ENCODE peak calls at places on chromosomes 1 and 21, in four cellular contexts. One of them, this sample, is unnamed.

GRCh38 chr1:244791061-244791460 is 44.4 kb upstream of the COX20 start:
- DNase-seq in activated T-cell treated with anti-CD3 and anti-CD28 coated beads, Interleukin-2, amount 50 U/mL, for 4 hours: no peak
- DNase-seq in GM03348: no peak
- DNase-seq in pons: no peak
- DNase-seq in this sample: no peak

GRCh38 chr1:46341222-46342083 is 846 bp downstream of the NSUN4 start:
- DNase-seq in activated T-cell treated with anti-CD3 and anti-CD28 coated beads, Interleukin-2, amount 50 U/mL, for 4 hours: no peak
- DNase-seq in GM03348: no peak
- DNase-seq in pons: no peak
- DNase-seq in this sample: no peak

GRCh38 chr1:2586154-2587070 is at the start of gene PRXL2B:
- DNase-seq in activated T-cell treated with anti-CD3 and anti-CD28 coated beads, Interleukin-2, amount 50 U/mL, for 4 hours: peak
- DNase-seq in GM03348: peak
- DNase-seq in pons: peak
- DNase-seq in this sample: peak

GRCh38 chr1:182301467-182302198 is 90.0 kb downstream of the GLUL start:
- DNase-seq in activated T-cell treated with anti-CD3 and anti-CD28 coated beads, Interleukin-2, amount 50 U/mL, for 4 hours: no peak
- DNase-seq in GM03348: peak
- DNase-seq in pons: peak
- DNase-seq in this sample: no peak

GRCh38 chr1:66182551-66183178 is 351.3 kb upstream of the SGIP1 start:
- DNase-seq in activated T-cell treated with anti-CD3 and anti-CD28 coated beads, Interleukin-2, amount 50 U/mL, for 4 hours: peak
- DNase-seq in GM03348: peak
- DNase-seq in pons: no peak
- DNase-seq in this sample: no peak

GRCh38 chr1:228471762-228472398 is 15.3 kb upstream of the RNF187 start:
- DNase-seq in activated T-cell treated with anti-CD3 and anti-CD28 coated beads, Interleukin-2, amount 50 U/mL, for 4 hours: no peak
- DNase-seq in GM03348: peak
- DNase-seq in pons: peak
- DNase-seq in this sample: peak

GRCh38 chr1:37875833-37876232 is 16.4 kb upstream of the MTF1 start:
- DNase-seq in activated T-cell treated with anti-CD3 and anti-CD28 coated beads, Interleukin-2, amount 50 U/mL, for 4 hours: no peak
- DNase-seq in GM03348: no peak
- DNase-seq in pons: no peak
- DNase-seq in this sample: no peak

GRCh38 chr1:46495778-46496177 is 6.1 kb downstream of the DMBX1 start:
- DNase-seq in activated T-cell treated with anti-CD3 and anti-CD28 coated beads, Interleukin-2, amount 50 U/mL, for 4 hours: no peak
- DNase-seq in GM03348: no peak
- DNase-seq in pons: no peak
- DNase-seq in this sample: no peak

GRCh38 chr21:16476056-16476850 is 746.5 kb downstream of the USP25 start:
- DNase-seq in activated T-cell treated with anti-CD3 and anti-CD28 coated beads, Interleukin-2, amount 50 U/mL, for 4 hours: no peak
- DNase-seq in GM03348: no peak
- DNase-seq in pons: peak
- DNase-seq in this sample: no peak

GRCh38 chr1:93629101-93630059 is 52.3 kb downstream of the BCAR3 start:
- DNase-seq in activated T-cell treated with anti-CD3 and anti-CD28 coated beads, Interleukin-2, amount 50 U/mL, for 4 hours: peak
- DNase-seq in GM03348: peak
- DNase-seq in pons: peak
- DNase-seq in this sample: peak

GRCh38 chr1:205962821-205963221 is 19.6 kb upstream of the SLC26A9 start:
- DNase-seq in activated T-cell treated with anti-CD3 and anti-CD28 coated beads, Interleukin-2, amount 50 U/mL, for 4 hours: no peak
- DNase-seq in GM03348: peak
- DNase-seq in pons: no peak
- DNase-seq in this sample: no peak

GRCh38 chr21:40507978-40508377 is 339.0 kb downstream of the DSCAM start:
- DNase-seq in activated T-cell treated with anti-CD3 and anti-CD28 coated beads, Interleukin-2, amount 50 U/mL, for 4 hours: no peak
- DNase-seq in GM03348: no peak
- DNase-seq in pons: no peak
- DNase-seq in this sample: no peak

GRCh38 chr1:97565886-97566285 is 354.9 kb downstream of the DPYD start:
- DNase-seq in activated T-cell treated with anti-CD3 and anti-CD28 coated beads, Interleukin-2, amount 50 U/mL, for 4 hours: no peak
- DNase-seq in GM03348: no peak
- DNase-seq in pons: no peak
- DNase-seq in this sample: no peak

GRCh38 chr1:14600405-14601150 is 2.1 kb downstream of the KAZN start:
- DNase-seq in activated T-cell treated with anti-CD3 and anti-CD28 coated beads, Interleukin-2, amount 50 U/mL, for 4 hours: no peak
- DNase-seq in GM03348: no peak
- DNase-seq in pons: no peak
- DNase-seq in this sample: no peak

GRCh38 chr1:48442864-48443619 is 29.0 kb downstream of the SPATA6 start:
- DNase-seq in activated T-cell treated with anti-CD3 and anti-CD28 coated beads, Interleukin-2, amount 50 U/mL, for 4 hours: no peak
- DNase-seq in GM03348: no peak
- DNase-seq in pons: no peak
- DNase-seq in this sample: no peak

GRCh38 chr1:96334236-96334557 is 387.4 kb upstream of the PTBP2 start:
- DNase-seq in activated T-cell treated with anti-CD3 and anti-CD28 coated beads, Interleukin-2, amount 50 U/mL, for 4 hours: no peak
- DNase-seq in GM03348: no peak
- DNase-seq in pons: no peak
- DNase-seq in this sample: no peak